ENCODE peak calls at places on chromosomes 12 and 14, in eight cellular contexts. Y is posterior vena cava; I is Caki2; B is AG08395; V is anterior cingulate cortex; E is HT-29; L is stimulated activated CD8-positive, alpha-beta memory T cell treated with anti-CD3 and anti-CD28 coated beads, Interleukin-15, amount 100 ng/mL, for 4 hours; A is memory B cell. F is an unnamed sample.

GRCh38 chr14:62126885-62127478 is 364.8 kb downstream of the SNAPC1 start:
- DNase-seq in I (peak; percentile 22), L (no peak), A (peak; percentile 49), V (no peak), B (peak; percentile 64), Y (no peak), E (peak; percentile 44), F (peak; percentile 66)

GRCh38 chr12:26317942-26318565 is 122.7 kb downstream of the SSPN start:
- DNase-seq in I (peak; percentile 79), L (no peak), V (no peak), E (no peak), A (no peak), Y (no peak), B (peak; percentile 33), F (peak; percentile 78)

GRCh38 chr12:124745891-124746570 is 117.6 kb downstream of the SCARB1 start:
- DNase-seq in E (peak; percentile 96), B (peak; percentile 97), A (no peak), I (peak; percentile 98), Y (peak; percentile 98), L (no peak), V (peak; percentile 98), F (peak; percentile 93)

GRCh38 chr12:119512772-119513497 is 80.6 kb upstream of the TMEM233 start:
- DNase-seq in B (no peak), L (no peak), Y (no peak), V (no peak), E (peak; percentile 38), A (no peak), I (peak; percentile 16), F (peak; percentile 35)

GRCh38 chr12:14572401-14572800 is 4.7 kb upstream of the PLBD1 start:
- DNase-seq in V (no peak), I (no peak), Y (no peak), E (peak; percentile 31), A (no peak), L (no peak), B (no peak), F (no peak)

GRCh38 chr14:81169711-81170103 is 51.1 kb downstream of the GTF2A1 start:
- DNase-seq in E (peak; percentile 8), B (peak; percentile 21), Y (peak; percentile 90), I (no peak), A (no peak), L (no peak), V (peak; percentile 50), F (peak; percentile 5)

GRCh38 chr14:95258754-95259593 is 60.7 kb downstream of the CLMN start:
- DNase-seq in Y (no peak), V (no peak), L (no peak), E (no peak), I (no peak), A (no peak), B (no peak), F (no peak)

GRCh38 chr12:105499223-105499622 is 168.7 kb downstream of the C12orf75 start:
- DNase-seq in I (no peak), Y (no peak), E (no peak), A (no peak), B (no peak), V (no peak), L (no peak), F (no peak)

GRCh38 chr12:51156366-51156765 is 16.6 kb downstream of the TFCP2 start:
- DNase-seq in L (no peak), B (no peak), Y (no peak), V (no peak), I (no peak), A (no peak), E (no peak), F (no peak)

GRCh38 chr12:66693901-66694513 is 15.1 kb upstream of the GRIP1 start:
- DNase-seq in Y (no peak), L (no peak), E (peak; percentile 72), B (peak; percentile 58), I (peak; percentile 69), V (no peak), A (peak; percentile 57), F (peak; percentile 89)

GRCh38 chr12:58967551-58967950 is 47.2 kb upstream of the LRIG3 start:
- DNase-seq in A (no peak), E (no peak), V (no peak), I (no peak), L (no peak), B (no peak), Y (no peak), F (peak; percentile 43)

GRCh38 chr14:65255583-65256443 is 153.5 kb upstream of the MAX start:
- DNase-seq in B (no peak), A (no peak), V (no peak), E (peak; percentile 78), L (no peak), I (no peak), Y (no peak), F (no peak)

GRCh38 chr14:101823081-101823480 is 61.6 kb downstream of the PPP2R5C start:
- DNase-seq in E (no peak), B (no peak), L (no peak), Y (no peak), I (no peak), A (peak; percentile 20), V (no peak), F (no peak)

GRCh38 chr12:46659032-46659703 is 166.6 kb downstream of the SLC38A4 start:
- DNase-seq in B (no peak), A (no peak), I (no peak), V (no peak), E (no peak), L (no peak), Y (no peak), F (no peak)

GRCh38 chr14:60161176-60162107 is 3.8 kb downstream of the DHRS7 start:
- DNase-seq in B (no peak), A (no peak), E (no peak), L (no peak), V (no peak), Y (no peak), I (no peak), F (no peak)

GRCh38 chr12:13099910-13100609 is 3.4 kb downstream of the GSG1 start:
- DNase-seq in L (no peak), I (no peak), Y (no peak), E (peak; percentile 28), A (no peak), V (no peak), B (no peak), F (no peak)

GRCh38 chr12:57135939-57136338 is 7.7 kb downstream of the LRP1 start:
- DNase-seq in Y (peak; percentile 93), E (no peak), I (no peak), A (no peak), B (no peak), L (no peak), V (peak; percentile 86), F (no peak)

GRCh38 chr14:94696518-94696917 is 73.4 kb downstream of the GSC start:
- DNase-seq in Y (no peak), I (no peak), B (no peak), V (no peak), A (no peak), L (no peak), E (no peak), F (no peak)

GRCh38 chr12:28787151-28787550 is 361.9 kb upstream of the FAR2 start:
- DNase-seq in B (no peak), Y (no peak), E (no peak), V (no peak), I (no peak), L (no peak), A (no peak), F (no peak)

GRCh38 chr12:110807640-110808039 is 39.1 kb upstream of the CCDC63 start:
- DNase-seq in A (no peak), I (no peak), B (no peak), V (no peak), E (no peak), L (no peak), Y (no peak), F (no peak)

GRCh38 chr14:35289623-35290022 is 2.6 kb upstream of the PSMA6 start:
- DNase-seq in A (no peak), B (no peak), L (no peak), Y (no peak), I (no peak), E (no peak), V (no peak), F (no peak)

GRCh38 chr12:553216-554000 is 93.7 kb downstream of the B4GALNT3 start:
- DNase-seq in L (no peak), I (no peak), V (no peak), E (no peak), A (no peak), B (no peak), Y (no peak), F (no peak)

GRCh38 chr12:128076188-128076587 is 190.8 kb upstream of the TMEM132C start:
- DNase-seq in B (peak; percentile 90), Y (no peak), A (no peak), E (no peak), I (peak; percentile 78), L (no peak), V (no peak), F (peak; percentile 97)

GRCh38 chr12:92573104-92573503 is 129.7 kb upstream of the PLEKHG7 start:
- DNase-seq in A (no peak), B (no peak), V (no peak), Y (no peak), E (peak; percentile 32), L (no peak), I (no peak), F (no peak)

GRCh38 chr12:6703631-6704030 is 3.0 kb upstream of the PIANP start:
- DNase-seq in B (no peak), A (no peak), L (no peak), I (no peak), Y (no peak), V (no peak), E (no peak), F (no peak)

GRCh38 chr14:99706121-99706900 is 22.2 kb downstream of the CYP46A1 start:
- DNase-seq in L (no peak), V (no peak), B (no peak), E (no peak), I (no peak), Y (peak; percentile 42), A (no peak), F (no peak)

GRCh38 chr14:68632591-68632895 is 160.3 kb downstream of the ZFP36L1 start:
- DNase-seq in Y (peak; percentile 79), B (no peak), A (no peak), I (no peak), V (no peak), E (no peak), L (no peak), F (no peak)

GRCh38 chr12:64450711-64451486 is 1.0 kb upstream of the TBK1 start:
- DNase-seq in L (no peak), V (no peak), A (no peak), E (peak; percentile 47), Y (no peak), B (peak; percentile 11), I (peak; percentile 46), F (peak; percentile 52)

GRCh38 chr14:65961004-65961403 is 525.2 kb upstream of the CCDC196 start:
- DNase-seq in I (no peak), Y (no peak), E (peak; percentile 9), V (peak; percentile 12), A (peak; percentile 57), L (peak; percentile 30), B (peak; percentile 53), F (peak; percentile 57)

GRCh38 chr12:87280356-87280755 is 748.8 kb downstream of the C12orf50 start:
- DNase-seq in L (no peak), V (no peak), E (no peak), A (peak; percentile 34), B (no peak), I (no peak), Y (no peak), F (no peak)

GRCh38 chr12:68899251-68899771 is 33.7 kb downstream of the CPM start:
- DNase-seq in E (peak; percentile 69), V (no peak), L (no peak), B (peak; percentile 85), A (no peak), I (peak; percentile 98), Y (no peak), F (peak; percentile 73)

GRCh38 chr12:26630546-26631027 is 202.4 kb downstream of the ITPR2 start:
- DNase-seq in Y (peak; percentile 84), E (no peak), V (no peak), L (no peak), A (no peak), B (no peak), I (peak; percentile 98), F (peak; percentile 99)

GRCh38 chr14:104321151-104322130 is 183.1 kb downstream of the KIF26A start:
- DNase-seq in E (no peak), V (no peak), Y (peak; percentile 73), L (no peak), B (no peak), I (no peak), A (no peak), F (no peak)